ENCODE peak calls at places on chromosomes 5 and 9, in four cellular contexts. R is HepG2, C is GM12878, B is K562. T is an unnamed sample.

GRCh38 chr5:10668697-10669096 is 92.3 kb downstream of the DAP start:
- DNase-seq in R (no peak), C (no peak), B (no peak), T (no peak)

GRCh38 chr5:77015938-77016569 is 14.2 kb upstream of the AGGF1 start:
- DNase-seq in R (peak), C (no peak), B (no peak), T (no peak)

GRCh38 chr9:87662808-87663528 is 63.0 kb upstream of the CTSL start:
- DNase-seq in R (peak), C (no peak), B (peak), T (peak)

GRCh38 chr9:95515272-95516113 is 1.3 kb downstream of the PTCH1 start:
- DNase-seq in R (no peak), C (no peak), B (no peak), T (peak)

GRCh38 chr9:121026768-121027167 is 23.3 kb downstream of the C5 start:
- DNase-seq in R (peak), C (no peak), B (no peak), T (no peak)

GRCh38 chr5:148125641-148126040 is 42.7 kb upstream of the SPINK14 start:
- DNase-seq in R (peak), C (no peak), B (no peak), T (no peak)

GRCh38 chr5:169548315-169548714 is 35.3 kb upstream of the SPDL1 start:
- DNase-seq in R (peak), C (no peak), B (no peak), T (no peak)

GRCh38 chr5:171342362-171343111 is 33.5 kb downstream of the TLX3 start:
- DNase-seq in R (peak), C (no peak), B (peak), T (peak)

GRCh38 chr9:38768351-38768761 is 48.4 kb upstream of the FAM240B start:
- DNase-seq in R (no peak), C (no peak), B (no peak), T (no peak)

GRCh38 chr5:51272957-51273356 is 110.3 kb upstream of the ISL1 start:
- DNase-seq in R (no peak), C (no peak), B (no peak), T (no peak)

GRCh38 chr9:90141723-90142122 is 500.9 kb downstream of the DIRAS2 start:
- DNase-seq in R (peak), C (no peak), B (no peak), T (no peak)

GRCh38 chr5:42252306-42252705 is 170.9 kb upstream of the GHR start:
- DNase-seq in R (no peak), C (no peak), B (no peak), T (no peak)

GRCh38 chr5:126508962-126509279 is 85.7 kb downstream of the GRAMD2B start:
- DNase-seq in R (no peak), C (no peak), B (no peak), T (no peak)

GRCh38 chr5:141941779-141942178 is 16.2 kb downstream of the PCDH12 start:
- DNase-seq in R (no peak), C (no peak), B (no peak), T (no peak)

GRCh38 chr5:180330270-180330648 is 22.9 kb downstream of the GFPT2 start:
- DNase-seq in R (no peak), C (no peak), B (no peak), T (no peak)

GRCh38 chr9:77871483-77871882 is 160.1 kb downstream of the GNAQ start:
- DNase-seq in R (no peak), C (no peak), B (no peak), T (no peak)

GRCh38 chr9:89524888-89525385 is 27.0 kb upstream of the SEMA4D start:
- DNase-seq in R (no peak), C (no peak), B (no peak), T (no peak)

GRCh38 chr9:95003694-95004451 is 277.4 kb downstream of the AOPEP start:
- DNase-seq in R (peak), C (no peak), B (peak), T (peak)

GRCh38 chr5:112386716-112387115 is 32.4 kb downstream of the EPB41L4A start:
- DNase-seq in R (no peak), C (no peak), B (no peak), T (no peak)

GRCh38 chr5:35857606-35858205 is 1.0 kb downstream of the IL7R start:
- DNase-seq in R (no peak), C (no peak), B (no peak), T (no peak)

GRCh38 chr5:87850843-87851242 is 417.8 kb downstream of the TMEM161B start:
- DNase-seq in R (no peak), C (peak), B (no peak), T (no peak)
- TF ChIP-seq ETV6 in R (no peak), C (no peak), B (no peak), T (no peak)

GRCh38 chr5:103019804-103020203 is 100.1 kb downstream of the GIN1 start:
- DNase-seq in R (no peak), C (no peak), B (no peak), T (no peak)
- TF ChIP-seq ETV6 in R (no peak), C (no peak), B (no peak), T (no peak)

GRCh38 chr5:154288145-154288544 is 97.6 kb downstream of the GALNT10 start:
- DNase-seq in R (peak), C (no peak), B (no peak), T (no peak)
- TF ChIP-seq ETV6 in R (no peak), C (no peak), B (no peak), T (no peak)

DNA sequence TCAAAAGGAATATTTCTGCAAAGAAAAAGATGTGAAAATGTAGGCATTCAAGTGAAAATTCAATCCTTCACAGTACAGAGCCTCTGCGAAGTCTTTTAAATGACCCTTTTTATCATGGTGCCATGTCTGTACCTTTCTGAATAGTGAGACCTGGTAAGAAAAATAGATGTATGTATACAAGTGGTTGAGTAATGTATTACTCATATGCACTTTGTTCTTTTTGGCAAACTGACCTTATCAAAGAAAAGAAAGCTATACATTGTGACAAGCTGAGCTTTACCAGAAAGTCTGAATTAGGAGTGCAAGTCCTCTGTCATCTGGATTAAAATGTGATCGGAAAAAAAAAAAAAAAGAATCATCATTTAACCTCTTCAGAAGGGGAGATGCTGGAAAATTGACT is 356.4 kb upstream of the CCNH start:
- DNase-seq in R (no peak), C (no peak), B (no peak), T (no peak)
- TF ChIP-seq ETV6 in R (no peak), C (no peak), B (no peak), T (no peak)

GRCh38 chr9:123723135-123723875 is 206.6 kb downstream of the DENND1A start:
- DNase-seq in R (no peak), C (no peak), B (no peak), T (no peak)

GRCh38 chr9:123724211-123724831 is 205.6 kb downstream of the DENND1A start:
- DNase-seq in R (no peak), C (no peak), B (no peak), T (no peak)

GRCh38 chr9:123722378-123722777 is 207.5 kb downstream of the DENND1A start:
- DNase-seq in R (no peak), C (no peak), B (no peak), T (no peak)

GRCh38 chr9:123727332-123727731 is 202.6 kb downstream of the DENND1A start:
- DNase-seq in R (no peak), C (no peak), B (no peak), T (no peak)

GRCh38 chr9:123725389-123725788 is 204.5 kb downstream of the DENND1A start:
- DNase-seq in R (no peak), C (no peak), B (no peak), T (peak)
- TF ChIP-seq ETV6 in R (no peak), C (no peak), B (no peak), T (no peak)

DNA sequence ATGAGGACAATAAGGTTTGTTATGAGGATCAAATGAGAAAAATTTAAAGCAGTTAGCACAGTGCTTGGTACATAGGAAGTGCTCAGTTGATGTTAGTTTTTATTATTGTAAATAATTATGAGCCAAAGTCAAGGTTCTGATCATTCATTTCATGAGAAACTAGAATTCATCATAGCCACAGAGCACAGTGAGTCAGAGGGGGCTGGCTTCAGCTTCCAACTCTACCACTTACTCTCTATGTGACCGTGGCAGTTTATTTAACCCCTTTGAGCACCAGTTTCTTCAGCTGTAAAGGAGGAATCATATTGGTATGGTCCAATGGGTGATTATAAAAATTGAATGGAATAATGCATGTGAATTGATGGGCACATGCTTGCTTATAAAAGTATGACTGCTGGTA is 39.4 kb downstream of the KLHL3 start:
- DNase-seq in R (no peak), C (no peak), B (no peak), T (no peak)
- TF ChIP-seq ETV6 in R (no peak), C (no peak), B (no peak), T (no peak)

DNA sequence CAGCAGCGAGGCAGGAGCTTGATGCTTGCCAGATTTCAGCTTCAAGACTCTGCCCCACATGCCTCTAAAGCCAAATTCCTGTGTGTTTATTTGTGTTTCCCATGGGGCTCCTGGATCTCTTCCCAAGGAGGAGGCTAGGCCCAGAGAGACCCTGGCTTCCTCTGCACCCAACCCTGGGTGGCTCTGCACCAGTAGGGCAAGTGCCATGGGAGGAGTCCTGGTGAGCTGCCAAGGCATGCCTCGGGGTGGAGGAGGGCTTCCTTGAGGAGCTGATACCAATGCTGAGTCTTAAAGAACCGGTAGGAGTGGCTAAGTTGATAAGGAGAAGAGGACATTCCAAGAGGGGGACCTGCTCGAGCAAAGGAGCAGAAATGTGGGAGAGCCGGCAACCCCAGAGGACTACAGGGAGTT is 6.8 kb upstream of the TIFAB start:
- DNase-seq in R (no peak), C (no peak), B (peak), T (no peak)
- TF ChIP-seq ETV6 in R (no peak), C (no peak), B (no peak), T (no peak)